ENCODE peak calls at places on chromosome 18, in four cellular contexts. One of them, this sample, is unnamed.

GRCh38 chr18:10128906-10129305 is 215.1 kb downstream of the VAPA start:
- DNase-seq in heart left ventricle: no peak
- DNase-seq in GM20000: no peak
- DNase-seq in sigmoid colon: no peak
- DNase-seq in this sample: no peak

GRCh38 chr18:79933765-79934164 is 17.7 kb downstream of the SLC66A2 start:
- DNase-seq in heart left ventricle: peak; percentile 50
- DNase-seq in GM20000: no peak
- DNase-seq in sigmoid colon: peak; percentile 40
- DNase-seq in this sample: no peak

GRCh38 chr18:51251625-51252024 is 54.1 kb upstream of the MEX3C start:
- DNase-seq in GM20000: peak; percentile 48
- DNase-seq in sigmoid colon: no peak
- DNase-seq in heart left ventricle: no peak
- DNase-seq in this sample: no peak

GRCh38 chr18:79677840-79678239 is 1.8 kb upstream of the CTDP1 start:
- DNase-seq in heart left ventricle: no peak
- DNase-seq in GM20000: no peak
- DNase-seq in sigmoid colon: no peak
- DNase-seq in this sample: no peak

GRCh38 chr18:500556-501405 is at the start of gene COLEC12:
- DNase-seq in heart left ventricle: peak; percentile 66
- DNase-seq in sigmoid colon: peak; percentile 66
- DNase-seq in GM20000: no peak
- DNase-seq in this sample: no peak

GRCh38 chr18:47113796-47114540 is 36.3 kb downstream of the HDHD2 start:
- DNase-seq in GM20000: no peak
- DNase-seq in heart left ventricle: no peak
- DNase-seq in sigmoid colon: no peak
- DNase-seq in this sample: no peak

GRCh38 chr18:61595615-61596014 is 262.4 kb downstream of the CDH20 start:
- DNase-seq in sigmoid colon: no peak
- DNase-seq in heart left ventricle: no peak
- DNase-seq in GM20000: no peak
- DNase-seq in this sample: no peak

GRCh38 chr18:56803076-56803475 is 151.9 kb downstream of the WDR7 start:
- DNase-seq in sigmoid colon: no peak
- DNase-seq in heart left ventricle: no peak
- DNase-seq in GM20000: no peak
- DNase-seq in this sample: no peak

GRCh38 chr18:1998121-1998520 is 573.2 kb downstream of the METTL4 start:
- DNase-seq in GM20000: no peak
- DNase-seq in sigmoid colon: no peak
- DNase-seq in heart left ventricle: no peak
- DNase-seq in this sample: no peak

GRCh38 chr18:4352746-4353522 is 102.2 kb downstream of the DLGAP1 start:
- DNase-seq in GM20000: no peak
- DNase-seq in sigmoid colon: no peak
- DNase-seq in heart left ventricle: no peak
- DNase-seq in this sample: no peak

GRCh38 chr18:63970803-63971191 is 916 bp downstream of the SERPINB8 start:
- DNase-seq in GM20000: no peak
- DNase-seq in sigmoid colon: peak; percentile 69
- DNase-seq in heart left ventricle: peak; percentile 69
- DNase-seq in this sample: no peak

GRCh38 chr18:12890500-12890899 is 6.5 kb upstream of the PTPN2 start:
- DNase-seq in heart left ventricle: no peak
- DNase-seq in GM20000: no peak
- DNase-seq in sigmoid colon: no peak
- DNase-seq in this sample: no peak
- TF ChIP-seq CTCF in heart left ventricle: no peak
- TF ChIP-seq CTCF in GM20000: no peak
- TF ChIP-seq CTCF in sigmoid colon: no peak
- TF ChIP-seq CTCF in this sample: no peak

GRCh38 chr18:33733376-33733775 is 155.4 kb downstream of the ASXL3 start:
- DNase-seq in heart left ventricle: no peak
- DNase-seq in sigmoid colon: no peak
- DNase-seq in GM20000: no peak
- DNase-seq in this sample: no peak

GRCh38 chr18:33735428-33735827 is 157.4 kb downstream of the ASXL3 start:
- DNase-seq in sigmoid colon: no peak
- DNase-seq in GM20000: no peak
- DNase-seq in heart left ventricle: no peak
- DNase-seq in this sample: no peak

GRCh38 chr18:33729556-33729955 is 151.5 kb downstream of the ASXL3 start:
- DNase-seq in GM20000: no peak
- DNase-seq in heart left ventricle: no peak
- DNase-seq in sigmoid colon: no peak
- DNase-seq in this sample: no peak
- TF ChIP-seq CTCF in GM20000: no peak
- TF ChIP-seq CTCF in heart left ventricle: no peak
- TF ChIP-seq CTCF in sigmoid colon: no peak
- TF ChIP-seq CTCF in this sample: no peak

GRCh38 chr18:44458777-44459176 is 221.9 kb upstream of the SETBP1 start:
- DNase-seq in GM20000: no peak
- DNase-seq in sigmoid colon: no peak
- DNase-seq in heart left ventricle: no peak
- DNase-seq in this sample: no peak
- TF ChIP-seq CTCF in GM20000: no peak
- TF ChIP-seq CTCF in sigmoid colon: no peak
- TF ChIP-seq CTCF in heart left ventricle: no peak
- TF ChIP-seq CTCF in this sample: no peak

GRCh38 chr18:24346254-24346653 is 51.4 kb downstream of the OSBPL1A start:
- DNase-seq in GM20000: no peak
- DNase-seq in heart left ventricle: no peak
- DNase-seq in sigmoid colon: no peak
- DNase-seq in this sample: no peak

GRCh38 chr18:24342347-24342746 is 55.3 kb downstream of the OSBPL1A start:
- DNase-seq in GM20000: no peak
- DNase-seq in sigmoid colon: no peak
- DNase-seq in heart left ventricle: no peak
- DNase-seq in this sample: no peak

GRCh38 chr18:24344509-24344908 is 53.1 kb downstream of the OSBPL1A start:
- DNase-seq in sigmoid colon: no peak
- DNase-seq in GM20000: no peak
- DNase-seq in heart left ventricle: no peak
- DNase-seq in this sample: no peak

DNA sequence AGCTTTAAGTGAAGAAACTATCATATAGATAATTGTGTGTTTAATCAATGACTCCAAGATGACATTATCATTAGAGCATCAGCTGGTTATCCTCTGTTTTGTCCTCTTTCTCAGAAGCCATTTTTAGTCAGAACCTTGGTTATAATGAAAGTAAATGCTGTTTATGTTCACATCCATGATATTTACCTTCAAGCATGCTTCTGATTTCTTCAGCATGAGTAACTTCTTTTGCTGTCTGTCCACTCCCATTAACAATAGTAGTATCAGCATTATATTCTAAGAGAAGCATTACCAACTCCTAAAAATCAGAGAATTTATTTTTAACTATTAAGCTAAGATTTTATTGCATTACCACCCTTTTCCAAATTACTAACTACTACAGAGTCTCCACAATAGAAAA is 56.3 kb downstream of the OSBPL1A start:
- DNase-seq in GM20000: no peak
- DNase-seq in sigmoid colon: no peak
- DNase-seq in heart left ventricle: no peak
- DNase-seq in this sample: no peak
- TF ChIP-seq CTCF in GM20000: no peak
- TF ChIP-seq CTCF in sigmoid colon: no peak
- TF ChIP-seq CTCF in heart left ventricle: no peak
- TF ChIP-seq CTCF in this sample: no peak

GRCh38 chr18:59246796-59247195 is 26.5 kb downstream of the RAX start:
- DNase-seq in GM20000: no peak
- DNase-seq in sigmoid colon: no peak
- DNase-seq in heart left ventricle: no peak
- DNase-seq in this sample: no peak

GRCh38 chr18:59249186-59249774 is 24.0 kb downstream of the RAX start:
- DNase-seq in GM20000: peak; percentile 71
- DNase-seq in sigmoid colon: no peak
- DNase-seq in heart left ventricle: no peak
- DNase-seq in this sample: no peak
- TF ChIP-seq CTCF in GM20000: peak; percentile 34
- TF ChIP-seq CTCF in sigmoid colon: peak; percentile 52
- TF ChIP-seq CTCF in heart left ventricle: peak; percentile 48
- TF ChIP-seq CTCF in this sample: peak; percentile 15

This sample was measured in natural killer cell.